ENCODE peak calls at places on chromosomes 4 and X, in eight cellular contexts. D is fibroblast of lung, R is astrocyte, K is HFF-Myc, H is breast epithelium, F is OCI-LY7, X is heart left ventricle, W is foreskin fibroblast. N is an unnamed sample.

GRCh38 chr4:3338976-3339531 is 46.2 kb downstream of the RGS12 start:
- DNase-seq in F (no peak), K (no peak), H (no peak), D (no peak), W (no peak), X (no peak), R (no peak), N (no peak)

GRCh38 chrX:118215346-118215745 is 98.7 kb upstream of the KLHL13 start:
- DNase-seq in X (no peak), W (no peak), F (no peak), K (no peak), D (peak), R (no peak), H (no peak), N (no peak)

GRCh38 chrX:13721371-13721770 is 13.0 kb downstream of the TRAPPC2 start:
- DNase-seq in D (no peak), W (peak), R (no peak), F (no peak), K (no peak), X (no peak), H (no peak), N (peak)

GRCh38 chr4:182578402-182578801 is 335.2 kb downstream of the TENM3 start:
- DNase-seq in H (no peak), R (peak), W (peak), K (peak), X (no peak), D (peak), F (no peak), N (peak)

GRCh38 chr4:109721033-109721432 is 8.8 kb downstream of the PLA2G12A start:
- DNase-seq in D (peak), X (no peak), W (peak), K (no peak), H (no peak), R (peak), F (no peak), N (no peak)

GRCh38 chr4:139295317-139296299 is 5.7 kb upstream of the NAA15 start:
- DNase-seq in D (peak), W (peak), F (peak), H (peak), R (peak), K (peak), X (peak), N (peak)

GRCh38 chrX:11438767-11439166 is 145.6 kb downstream of the AMELX start:
- DNase-seq in R (peak), K (no peak), X (no peak), F (no peak), D (peak), W (peak), H (no peak), N (peak)

GRCh38 chrX:45749375-45749774 is 548.7 kb upstream of the DIPK2B start:
- DNase-seq in D (no peak), K (no peak), F (no peak), W (peak), H (no peak), X (no peak), R (no peak), N (peak)

GRCh38 chrX:21493226-21493850 is 119.1 kb downstream of the CNKSR2 start:
- DNase-seq in F (no peak), H (no peak), D (peak), W (peak), K (no peak), R (peak), X (no peak), N (peak)

GRCh38 chrX:44843753-44844152 is at the start of gene DUSP21:
- DNase-seq in W (no peak), X (no peak), K (no peak), R (no peak), D (no peak), F (no peak), H (no peak), N (no peak)

GRCh38 chrX:9414416-9414815 is 50.4 kb upstream of the TBL1X start:
- DNase-seq in K (no peak), H (no peak), F (no peak), D (no peak), R (no peak), X (no peak), W (peak), N (no peak)

GRCh38 chrX:129679856-129680255 is 25.1 kb upstream of the APLN start:
- DNase-seq in X (no peak), F (no peak), H (no peak), D (no peak), K (no peak), W (no peak), R (no peak), N (no peak)

GRCh38 chr4:100742045-100742444 is 224.2 kb upstream of the EMCN start:
- DNase-seq in R (peak), D (peak), H (no peak), X (no peak), W (peak), K (no peak), F (peak), N (peak)

GRCh38 chr4:84063618-84064017 is 435.5 kb downstream of the NKX6-1 start:
- DNase-seq in X (no peak), F (no peak), K (no peak), W (no peak), R (no peak), D (no peak), H (no peak), N (no peak)
- TF ChIP-seq CTCF in X (no peak), F (no peak), K (no peak), W (no peak), R (no peak), D (no peak), H (no peak), N (no peak)

DNA sequence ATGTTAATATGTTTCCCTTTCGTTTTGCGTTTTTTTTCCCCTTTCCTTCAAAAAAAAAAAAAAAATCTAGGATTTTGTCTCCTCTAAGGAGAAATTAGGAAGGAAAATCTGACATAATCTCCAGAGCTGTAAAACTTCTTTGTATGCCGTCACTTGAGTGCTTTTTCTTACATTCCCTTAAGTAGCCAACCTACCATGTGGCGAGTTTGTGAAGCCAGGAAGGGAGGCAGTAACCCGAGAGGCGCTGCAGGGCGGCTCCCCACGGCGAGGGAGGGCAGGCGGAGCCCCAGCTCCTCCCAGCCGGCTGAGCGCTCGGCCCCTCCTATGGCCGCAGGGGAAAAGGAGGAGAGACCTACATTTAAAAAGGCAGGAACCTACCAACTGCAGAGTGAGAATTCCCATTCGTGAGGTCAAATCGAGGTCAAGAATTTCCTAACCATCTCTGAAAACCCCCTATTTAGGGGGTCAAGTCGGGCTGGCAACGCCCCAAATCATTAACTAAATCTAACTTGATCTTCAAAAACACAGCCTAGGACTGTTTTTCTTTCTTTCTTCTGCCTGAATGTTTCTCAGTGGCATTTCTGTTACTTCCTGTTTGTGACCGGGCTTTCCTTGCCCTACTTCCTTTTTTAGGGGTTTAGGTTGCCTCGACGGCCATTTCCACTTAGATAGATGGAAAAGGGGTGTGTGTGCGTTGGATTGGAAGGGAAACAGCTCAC is 345.1 kb upstream of the KLF3 start:
- DNase-seq in R (peak), F (peak), X (peak), D (peak), K (peak), H (peak), W (peak), N (peak)
- H3K4me3 ChIP-seq in R (peak), F (peak), X (peak), D (no peak), K (no peak), H (peak), W (peak), N (peak)

DNA sequence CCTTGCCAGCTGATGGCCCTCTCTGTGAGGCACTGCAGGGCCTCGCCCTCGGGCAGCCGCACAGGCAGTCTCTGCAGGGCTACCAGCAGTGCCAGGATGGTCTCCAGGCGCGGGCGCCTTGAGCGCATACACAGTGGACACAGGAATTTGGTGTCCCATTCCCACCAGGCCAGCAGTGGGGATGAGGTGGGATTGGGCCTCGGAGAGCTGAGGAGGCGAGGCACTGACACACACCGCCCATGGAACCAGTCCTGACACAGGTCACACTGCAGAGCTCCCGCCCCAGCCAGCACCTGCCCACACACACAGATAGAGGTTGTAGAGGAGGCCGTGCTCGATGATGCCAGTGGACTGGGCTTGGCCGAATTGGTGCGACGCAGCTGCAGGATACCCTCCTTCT is 30.7 kb downstream of the KDM5C start:
- DNase-seq in F (no peak), H (no peak), D (no peak), K (no peak), R (no peak), X (no peak), W (no peak), N (no peak)
- TF ChIP-seq CTCF in F (no peak), H (no peak), D (no peak), K (no peak), R (no peak), X (no peak), W (no peak), N (no peak)

GRCh38 chr4:6956087-6956433 is 46.4 kb downstream of the TBC1D14 start:
- DNase-seq in F (no peak), K (no peak), R (no peak), D (no peak), W (no peak), X (no peak), H (peak), N (no peak)

GRCh38 chr4:6951880-6952381 is 42.3 kb downstream of the TBC1D14 start:
- DNase-seq in F (no peak), R (no peak), W (peak), K (no peak), D (no peak), X (no peak), H (no peak), N (no peak)

GRCh38 chr4:6956434-6957147 is 47.0 kb downstream of the TBC1D14 start:
- DNase-seq in F (no peak), H (peak), R (no peak), D (no peak), K (no peak), W (no peak), X (no peak), N (no peak)

GRCh38 chr4:6955261-6955911 is 45.8 kb downstream of the TBC1D14 start:
- DNase-seq in W (no peak), H (peak), X (no peak), K (no peak), D (no peak), R (no peak), F (no peak), N (no peak)

DNA sequence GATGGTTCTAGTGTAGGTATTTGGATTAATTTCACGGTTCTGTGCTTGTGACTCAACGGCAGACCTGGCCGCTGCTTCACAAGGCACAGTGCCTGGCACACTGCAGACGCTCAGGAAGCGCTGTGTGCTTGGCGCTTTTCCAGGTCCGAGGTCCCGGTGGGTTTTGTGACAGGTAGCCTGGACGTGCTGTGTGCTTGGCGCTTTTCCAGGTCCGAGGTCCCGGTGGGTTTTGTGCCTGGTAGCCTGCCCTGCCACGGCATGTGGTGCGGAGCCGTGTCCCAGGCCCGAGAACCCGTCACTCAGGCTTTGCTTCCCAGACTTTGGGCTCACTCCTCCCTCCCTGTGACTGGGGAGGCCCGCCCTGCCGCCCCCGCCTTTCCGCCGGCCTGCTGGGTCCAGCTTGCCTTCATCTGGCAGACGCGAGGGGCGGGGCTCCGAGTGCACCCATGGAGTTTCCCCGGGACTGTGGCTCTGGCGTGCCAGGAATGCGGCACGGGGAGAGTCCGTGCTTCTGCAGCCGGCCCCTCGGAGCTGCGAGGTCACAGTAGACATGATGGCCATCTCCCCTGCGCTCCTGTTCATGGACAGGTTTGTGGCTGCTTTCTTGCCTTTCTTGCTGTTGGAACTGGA is 44.2 kb downstream of the TBC1D14 start:
- DNase-seq in F (no peak), R (peak), H (peak), K (peak), W (peak), X (peak), D (peak), N (peak)
- H3K4me3 ChIP-seq in F (no peak), R (no peak), H (peak), K (peak), W (peak), X (peak), D (no peak), N (peak)

N was measured in fibroblast of the aortic adventitia.